ENCODE peak calls at places on chromosomes 2 and 18, in five cellular contexts. T is OCI-LY7, A is GM23338, V is PC-3, L is H1. U is an unnamed sample. For H4K20me1, the result is how much of the 10 kb centered on the place peaks cover.

GRCh38 chr18:52979888-52980287 is 639.9 kb downstream of the DCC start:
- DNase-seq in T (no peak), A (no peak), V (no peak), L (no peak), U (no peak)

GRCh38 chr18:49966090-49966489 is 152.8 kb upstream of the ACAA2 start:
- DNase-seq in T (no peak), A (no peak), V (no peak), L (no peak), U (no peak)

GRCh38 chr2:183495079-183495478 is 370.8 kb downstream of the NUP35 start:
- DNase-seq in T (no peak), A (no peak), V (no peak), L (no peak), U (no peak)

GRCh38 chr18:76450452-76450851 is 44.6 kb downstream of the ZNF516 start:
- DNase-seq in T (no peak), A (peak), V (peak), L (peak), U (peak)

GRCh38 chr2:122999823-123000222 is 1025.3 kb upstream of the CNTNAP5 start:
- DNase-seq in T (no peak), A (peak), V (no peak), L (peak), U (no peak)

GRCh38 chr2:211455225-211455841 is 898.9 kb downstream of the CPS1 start:
- DNase-seq in T (peak), A (peak), V (peak), L (no peak), U (peak)

GRCh38 chr2:161857936-161858335 is 216.1 kb downstream of the DPP4 start:
- DNase-seq in T (no peak), A (no peak), V (no peak), L (no peak), U (no peak)

GRCh38 chr18:7657050-7657449 is 89.9 kb downstream of the PTPRM start:
- DNase-seq in T (no peak), A (no peak), V (no peak), L (no peak), U (no peak)

GRCh38 chr2:180328795-180329422 is 321.8 kb upstream of the CWC22 start:
- DNase-seq in T (no peak), A (peak), V (no peak), L (no peak), U (no peak)

GRCh38 chr2:201148434-201148833 is 32.5 kb downstream of the CFLAR start:
- DNase-seq in T (no peak), A (no peak), V (no peak), L (no peak), U (no peak)
- H4K20me1 ChIP-seq in T (under half), A (under half), V (under half), L (under half), U (under half)

GRCh38 chr2:105852066-105852465 is 107.4 kb downstream of the NCK2 start:
- DNase-seq in T (no peak), A (no peak), V (no peak), L (no peak), U (no peak)
- H4K20me1 ChIP-seq in T (under half), A (under half), V (under half), L (under half), U (under half)

DNA sequence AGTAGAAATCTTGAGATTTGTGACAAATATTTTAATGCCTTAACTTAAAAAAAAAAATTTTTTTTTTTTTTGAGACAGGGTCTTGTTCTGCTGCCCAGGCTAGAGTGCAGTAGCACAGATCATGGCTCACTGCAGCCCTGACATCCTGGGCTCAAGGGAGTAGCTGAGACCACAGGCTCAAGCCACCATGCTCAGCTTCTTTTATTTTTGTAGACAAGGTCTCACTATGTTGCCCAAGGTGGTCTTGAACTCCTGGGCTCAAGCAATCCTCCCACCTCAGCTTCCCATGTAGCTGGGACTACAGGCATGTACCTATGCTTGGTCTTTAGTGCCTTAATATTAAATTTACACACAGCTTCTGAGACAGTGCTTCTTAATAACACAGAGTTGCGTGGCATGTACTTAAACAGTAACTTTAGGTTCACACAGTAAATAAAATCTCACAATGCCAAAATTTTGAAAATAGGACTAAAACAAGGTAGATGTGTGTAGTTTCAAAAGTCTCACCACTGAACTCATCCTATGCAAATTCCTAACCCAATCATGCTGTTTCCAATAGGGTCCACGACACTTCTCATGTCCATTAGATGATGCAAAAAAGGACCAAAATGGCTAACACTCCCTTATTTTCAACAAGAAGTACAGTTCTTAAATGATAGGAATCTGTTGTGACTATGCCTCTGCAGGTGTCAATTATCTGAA is 4.1 kb downstream of the HSPD1 start:
- DNase-seq in T (no peak), A (no peak), V (no peak), L (no peak), U (no peak)
- H4K20me1 ChIP-seq in T (under half), A (half or more), V (half or more), L (under half), U (under half)

GRCh38 chr2:101782427-101782792 is 84.9 kb downstream of the MAP4K4 start:
- DNase-seq in T (no peak), A (no peak), V (no peak), L (no peak), U (no peak)

GRCh38 chr2:101779652-101780051 is 82.1 kb downstream of the MAP4K4 start:
- DNase-seq in T (no peak), A (no peak), V (no peak), L (no peak), U (no peak)

GRCh38 chr2:101781326-101781725 is 83.8 kb downstream of the MAP4K4 start:
- DNase-seq in T (peak), A (no peak), V (no peak), L (no peak), U (no peak)

GRCh38 chr2:101779190-101779589 is 81.7 kb downstream of the MAP4K4 start:
- DNase-seq in T (no peak), A (no peak), V (peak), L (no peak), U (no peak)

DNA sequence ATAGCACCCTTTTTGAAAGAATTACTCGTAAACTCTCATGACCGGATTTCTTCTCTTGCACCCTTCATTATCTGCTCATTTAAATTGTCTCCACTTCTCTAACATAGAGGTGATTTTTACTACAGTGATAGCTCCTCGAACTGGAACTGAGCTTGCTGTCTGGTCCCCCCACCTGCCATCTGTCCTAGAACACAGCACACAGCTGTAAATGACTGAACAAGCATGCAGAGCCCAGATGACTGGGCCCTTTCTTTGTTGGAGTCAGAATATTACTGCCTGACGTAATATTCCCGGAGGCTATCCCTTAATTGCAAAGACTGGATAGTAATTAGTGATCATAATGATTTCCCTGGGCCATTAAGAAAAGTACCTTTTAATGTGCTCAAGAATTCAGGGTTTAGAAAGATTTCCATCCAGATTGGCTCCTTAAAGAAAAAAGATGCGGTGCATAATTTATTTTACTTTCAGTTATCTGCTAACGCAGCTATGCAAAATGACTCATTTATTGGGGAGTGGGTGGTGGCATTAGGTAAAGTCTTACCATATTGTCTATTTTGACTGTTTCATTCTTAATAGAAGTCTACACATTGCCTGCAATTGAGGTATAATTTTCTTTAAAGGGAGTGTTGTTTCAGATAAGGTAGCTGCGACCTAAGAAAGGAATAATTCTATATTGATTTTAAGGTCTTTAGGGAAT is 84.4 kb downstream of the MAP4K4 start:
- DNase-seq in T (peak), A (no peak), V (no peak), L (no peak), U (no peak)
- H4K20me1 ChIP-seq in T (under half), A (under half), V (half or more), L (under half), U (under half)

DNA sequence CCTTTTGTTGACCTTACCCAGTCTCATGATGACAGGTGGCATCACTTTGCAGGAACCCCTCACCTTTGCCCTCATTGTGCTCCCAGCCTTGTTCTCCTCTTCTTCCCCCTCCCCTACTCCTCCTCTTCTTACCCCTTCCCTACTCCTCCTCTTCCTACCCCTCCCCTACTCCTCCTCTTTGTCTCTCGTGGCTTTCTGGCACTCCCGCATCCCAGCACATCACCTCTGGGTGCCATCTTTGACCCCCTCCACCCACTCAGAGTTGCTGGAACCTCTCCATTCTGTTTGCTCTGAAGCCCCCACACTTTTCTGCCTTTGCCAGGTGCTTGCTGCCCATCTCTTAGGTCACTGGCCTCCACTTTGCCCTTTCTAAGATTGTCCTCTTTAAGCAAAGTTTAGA is 17.1 kb downstream of the UBE2F start:
- DNase-seq in T (no peak), A (no peak), V (no peak), L (no peak), U (no peak)
- H4K20me1 ChIP-seq in T (under half), A (under half), V (under half), L (under half), U (under half)

GRCh38 chr18:57436965-57437333 is 1.8 kb downstream of the ONECUT2 start:
- DNase-seq in T (no peak), A (no peak), V (no peak), L (no peak), U (no peak)
- H4K20me1 ChIP-seq in T (under half), A (under half), V (under half), L (under half), U (under half)

DNA sequence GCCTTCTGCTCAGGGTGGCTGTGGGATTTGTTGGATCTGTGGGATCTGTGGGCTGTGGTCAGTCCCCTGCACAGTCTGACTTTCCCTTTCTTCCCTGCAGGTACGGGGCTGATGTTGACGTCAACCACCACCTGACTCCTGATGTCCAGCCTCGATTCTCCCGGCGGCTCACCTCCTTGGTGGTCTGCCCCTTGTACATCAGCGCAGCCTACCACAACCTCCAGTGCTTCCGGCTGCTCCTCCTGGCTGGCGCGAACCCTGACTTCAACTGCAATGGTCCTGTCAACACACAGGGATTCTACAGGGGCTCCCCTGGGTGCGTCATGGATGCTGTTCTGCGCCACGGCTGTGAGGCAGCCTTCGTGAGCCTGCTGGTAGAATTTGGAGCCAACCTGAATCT is 17.5 kb downstream of the ASB1 start:
- DNase-seq in T (no peak), A (no peak), V (no peak), L (no peak), U (no peak)
- H4K20me1 ChIP-seq in T (under half), A (under half), V (under half), L (under half), U (under half)

DNA sequence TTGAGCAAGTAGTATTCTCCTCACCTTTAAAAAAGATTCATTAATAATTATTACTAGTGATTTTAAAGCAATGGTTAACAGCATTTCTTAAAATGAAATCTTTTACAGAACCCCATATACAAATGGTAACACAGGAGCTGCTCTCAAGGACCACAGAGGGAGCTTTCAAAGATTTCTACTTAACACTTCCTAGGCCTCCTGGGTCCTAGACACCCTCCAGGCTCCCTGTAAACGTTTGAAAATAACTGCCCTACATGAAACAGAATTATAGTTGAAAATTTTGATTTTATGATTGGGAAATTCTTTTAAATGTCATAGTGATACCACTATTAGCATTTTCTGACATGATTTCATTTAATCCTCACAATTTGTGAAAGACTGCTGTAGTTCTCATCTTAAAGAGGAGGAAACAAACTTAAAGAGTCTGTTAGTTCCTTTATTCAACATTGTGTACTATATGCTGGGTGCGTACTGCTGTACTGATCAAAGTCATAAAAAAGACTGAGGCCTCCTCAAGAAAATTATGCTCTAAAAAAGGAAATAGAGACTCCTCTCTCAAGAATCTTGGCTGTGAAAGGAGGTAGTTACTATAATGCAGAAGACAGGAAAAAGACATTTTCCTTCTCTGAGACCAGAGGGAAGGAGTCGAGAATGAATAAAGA is 10.6 kb downstream of the CUL3 start:
- DNase-seq in T (peak), A (peak), V (no peak), L (no peak), U (no peak)
- H4K20me1 ChIP-seq in T (half or more), A (half or more), V (half or more), L (under half), U (under half)

DNA sequence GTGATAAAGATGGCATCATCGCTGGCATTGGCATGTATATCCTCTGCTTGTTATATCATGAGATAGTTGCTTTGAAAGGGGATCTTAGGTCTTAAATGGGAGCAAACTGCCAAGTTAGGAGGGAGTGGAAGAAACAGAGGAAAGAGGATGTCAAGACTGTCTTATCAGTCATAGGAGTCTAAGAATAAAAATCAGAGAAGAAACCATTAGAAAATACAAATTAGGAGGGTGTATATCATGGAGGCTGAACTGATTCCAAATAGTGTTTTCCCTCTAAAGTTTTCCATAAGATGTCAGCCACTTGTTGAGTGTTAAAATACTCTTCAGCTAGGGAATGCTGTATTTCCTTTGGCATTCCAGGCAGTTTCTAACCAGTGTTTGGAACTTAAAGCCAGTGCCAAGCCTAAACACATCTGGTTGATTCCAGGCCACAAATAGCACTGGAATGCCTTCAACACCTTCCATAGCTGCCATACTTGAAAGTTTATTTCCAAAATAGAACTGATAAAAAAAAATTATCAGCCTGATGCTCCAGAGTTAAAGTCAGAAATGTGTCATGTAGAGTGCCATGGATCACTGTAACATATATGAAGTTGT is 129.4 kb downstream of the ZEB2 start:
- DNase-seq in T (no peak), A (no peak), V (no peak), L (no peak), U (no peak)
- H4K20me1 ChIP-seq in T (under half), A (under half), V (under half), L (under half), U (under half)

GRCh38 chr2:46333912-46334311 is 36.7 kb downstream of the EPAS1 start:
- DNase-seq in T (no peak), A (peak), V (no peak), L (no peak), U (no peak)
- H4K20me1 ChIP-seq in T (under half), A (under half), V (under half), L (under half), U (under half)

U was measured in fibroblast of lung.